ENCODE peak calls at places on chromosomes 11 and 22, in nine cellular contexts. K is HL-60, V is astrocyte of the spinal cord, M is colonic mucosa, C is fibroblast of mammary gland, I is pancreas, O is neural crest cell, R is B cell, N is mucosa of descending colon. Z is an unnamed sample.

GRCh38 chr11:68946416-68947090 is 34.2 kb downstream of the MRGPRD start:
- DNase-seq in V (peak; percentile 89), M (no peak), N (no peak), R (no peak), K (no peak), O (no peak), C (peak; percentile 82), I (peak; percentile 33), Z (no peak)

GRCh38 chr11:46381836-46382643 is 571 bp downstream of the MDK start:
- DNase-seq in C (no peak), N (no peak), M (no peak), K (no peak), O (no peak), R (no peak), V (no peak), I (no peak), Z (peak; percentile 51)

GRCh38 chr11:66782726-66783125 is 53.7 kb upstream of the SPTBN2 start:
- DNase-seq in I (no peak), N (no peak), C (no peak), R (no peak), V (no peak), O (no peak), K (no peak), M (no peak), Z (no peak)

GRCh38 chr11:72574046-72574445 is 100.2 kb downstream of the PDE2A start:
- DNase-seq in M (no peak), O (no peak), V (no peak), N (no peak), K (no peak), I (no peak), R (no peak), C (no peak), Z (no peak)

GRCh38 chr22:36079041-36079440 is 50.4 kb upstream of the RBFOX2 start:
- DNase-seq in C (no peak), I (no peak), O (no peak), R (no peak), V (no peak), K (no peak), N (no peak), M (no peak), Z (no peak)

GRCh38 chr22:47879346-47879745 is 1116.9 kb downstream of the TBC1D22A start:
- DNase-seq in M (no peak), I (no peak), O (no peak), R (no peak), V (no peak), K (no peak), C (no peak), N (no peak), Z (no peak)

GRCh38 chr22:46684706-46685105 is 53.3 kb downstream of the CERK start:
- DNase-seq in O (no peak), V (no peak), C (no peak), I (no peak), R (peak; percentile 85), N (no peak), K (no peak), M (no peak), Z (peak; percentile 82)

GRCh38 chr11:16776716-16777115 is 38.3 kb downstream of the C11orf58 start:
- DNase-seq in M (no peak), I (no peak), N (no peak), C (peak; percentile 61), O (no peak), R (no peak), K (no peak), V (peak; percentile 88), Z (no peak)

GRCh38 chr11:19076744-19077589 is 16.4 kb upstream of the MRGPRX2 start:
- DNase-seq in K (no peak), I (peak; percentile 80), N (peak; percentile 81), C (peak; percentile 37), R (no peak), M (peak; percentile 73), V (peak; percentile 53), O (peak; percentile 83), Z (peak; percentile 67)

GRCh38 chr11:110077318-110077717 is 15.9 kb upstream of the ZC3H12C start:
- DNase-seq in R (no peak), I (no peak), O (no peak), N (peak; percentile 38), M (peak; percentile 45), C (no peak), V (no peak), K (no peak), Z (no peak)

GRCh38 chr22:33272866-33273265 is 214.7 kb upstream of the SYN3 start:
- DNase-seq in V (no peak), R (peak; percentile 49), O (no peak), K (no peak), C (no peak), I (no peak), N (no peak), M (no peak), Z (peak; percentile 51)

GRCh38 chr11:72577271-72577681 is 96.9 kb downstream of the PDE2A start:
- DNase-seq in V (no peak), N (no peak), C (no peak), K (no peak), O (no peak), R (no peak), I (peak; percentile 35), M (no peak), Z (no peak)

GRCh38 chr11:130227373-130227772 is 67.8 kb downstream of the ST14 start:
- DNase-seq in K (no peak), I (no peak), N (no peak), V (no peak), C (no peak), R (no peak), O (no peak), M (no peak), Z (no peak)

GRCh38 chr11:8906629-8907028 is 4.4 kb upstream of the AKIP1 start:
- DNase-seq in C (peak; percentile 85), M (no peak), V (peak; percentile 75), R (no peak), K (no peak), N (no peak), I (no peak), O (no peak), Z (no peak)

GRCh38 chr11:70353900-70354568 is 44.3 kb upstream of the CTTN start:
- DNase-seq in R (no peak), O (no peak), M (no peak), K (no peak), I (no peak), V (no peak), C (no peak), N (no peak), Z (no peak)

GRCh38 chr22:49046546-49047305 is 780.9 kb downstream of the BRD1 start:
- DNase-seq in M (peak; percentile 30), K (no peak), O (peak; percentile 73), N (peak; percentile 20), R (no peak), I (peak; percentile 81), C (no peak), V (no peak), Z (no peak)

GRCh38 chr22:39171623-39172264 is 19.3 kb upstream of the CBX7 start:
- DNase-seq in M (no peak), O (no peak), N (no peak), V (no peak), I (peak; percentile 77), K (no peak), C (no peak), R (no peak), Z (no peak)

DNA sequence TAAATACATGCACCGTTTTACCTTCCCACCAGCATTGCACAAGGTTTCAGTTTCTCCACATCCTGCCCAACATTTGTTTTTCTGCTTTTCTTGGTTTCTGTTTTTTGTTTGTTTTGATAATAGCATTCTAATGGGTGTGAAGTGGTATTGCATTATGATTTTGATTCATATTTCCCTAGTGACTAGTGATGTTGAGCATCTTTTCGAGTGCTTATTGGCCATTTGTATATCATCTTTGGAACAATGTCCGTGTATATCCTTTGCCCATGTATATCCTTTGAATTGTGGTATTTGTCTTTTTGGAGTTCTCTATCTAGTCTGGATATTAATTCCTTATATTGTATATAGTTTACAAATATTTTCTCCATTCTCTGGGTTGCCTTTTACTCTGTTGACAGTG is 2914.8 kb upstream of the OR11H1 start:
- DNase-seq in O (no peak), K (no peak), C (no peak), N (no peak), R (no peak), M (no peak), I (no peak), V (no peak), Z (no peak)
- TF ChIP-seq CTCF in O (no peak), K (no peak), C (no peak), N (no peak), R (no peak), M (no peak), I (no peak), V (no peak), Z (no peak)

GRCh38 chr11:32266611-32267010 is 168.7 kb downstream of the WT1 start:
- DNase-seq in N (no peak), C (no peak), R (no peak), M (no peak), I (no peak), K (no peak), V (no peak), O (no peak), Z (no peak)
- TF ChIP-seq CTCF in N (no peak), C (no peak), R (no peak), M (no peak), I (no peak), K (no peak), V (no peak), O (no peak), Z (no peak)

GRCh38 chr11:121775276-121775675 is 322.5 kb upstream of the SORL1-AS1 start:
- DNase-seq in N (no peak), O (no peak), C (no peak), I (no peak), M (no peak), K (no peak), R (no peak), V (no peak), Z (no peak)
- TF ChIP-seq CTCF in N (no peak), O (no peak), C (no peak), I (no peak), M (no peak), K (no peak), R (no peak), V (no peak), Z (no peak)

GRCh38 chr11:12100886-12101285 is 9.5 kb upstream of the MICAL2 start:
- DNase-seq in V (no peak), O (no peak), C (no peak), R (no peak), M (no peak), K (no peak), N (no peak), I (no peak), Z (no peak)

GRCh38 chr11:12098601-12099000 is 11.8 kb upstream of the MICAL2 start:
- DNase-seq in M (no peak), N (no peak), K (no peak), I (no peak), C (no peak), R (no peak), O (no peak), V (no peak), Z (no peak)

GRCh38 chr11:12100429-12100828 is 10.0 kb upstream of the MICAL2 start:
- DNase-seq in C (no peak), O (no peak), I (no peak), K (no peak), V (no peak), M (peak; percentile 77), R (no peak), N (peak; percentile 78), Z (no peak)

GRCh38 chr11:12101318-12101717 is 9.1 kb upstream of the MICAL2 start:
- DNase-seq in I (no peak), C (no peak), R (no peak), V (no peak), N (no peak), O (no peak), M (no peak), K (no peak), Z (no peak)

GRCh38 chr11:12099132-12099873 is 11.1 kb upstream of the MICAL2 start:
- DNase-seq in M (no peak), K (no peak), C (peak; percentile 58), V (no peak), N (no peak), I (no peak), R (no peak), O (no peak), Z (no peak)
- TF ChIP-seq CTCF in M (no peak), K (no peak), C (peak; percentile 60), V (peak; percentile 15), N (no peak), I (no peak), R (no peak), O (peak; percentile 26), Z (no peak)

Z was measured in GM10248.